ENCODE peak calls at places on chromosome 9, in four cellular contexts. E is sigmoid colon, N is epithelial cell of esophagus, I is endodermal cell. V is an unnamed sample.

GRCh38 chr9:125829743-125830142 is 82.6 kb downstream of the PBX3 start:
- DNase-seq in N (no peak), I (no peak), E (no peak), V (no peak)

GRCh38 chr9:111944467-111944866 is 47.9 kb downstream of the UGCG start:
- DNase-seq in N (peak), I (no peak), E (no peak), V (no peak)

GRCh38 chr9:33964369-33964768 is 84.3 kb downstream of the UBAP2 start:
- DNase-seq in E (no peak), I (no peak), N (no peak), V (no peak)

GRCh38 chr9:101375546-101375945 is 9.3 kb downstream of the BAAT start:
- DNase-seq in E (no peak), N (no peak), I (no peak), V (no peak)

GRCh38 chr9:87799503-87799902 is 73.6 kb downstream of the CTSL start:
- DNase-seq in E (no peak), I (no peak), N (peak), V (no peak)

GRCh38 chr9:98873535-98874432 is 66.3 kb downstream of the GALNT12 start:
- DNase-seq in N (no peak), I (no peak), E (no peak), V (no peak)

GRCh38 chr9:12716823-12717222 is 23.6 kb downstream of the TYRP1 start:
- DNase-seq in E (no peak), N (no peak), I (no peak), V (no peak)

GRCh38 chr9:93944011-93944410 is 11.1 kb downstream of the BARX1 start:
- DNase-seq in I (peak), N (no peak), E (no peak), V (no peak)

GRCh38 chr9:80678906-80679305 is 1010.4 kb downstream of the TLE1 start:
- DNase-seq in I (no peak), E (no peak), N (peak), V (no peak)

GRCh38 chr9:125861405-125862063 is 114.4 kb downstream of the PBX3 start:
- DNase-seq in I (no peak), E (no peak), N (peak), V (no peak)

GRCh38 chr9:3972687-3973086 is 327.2 kb downstream of the GLIS3 start:
- DNase-seq in I (no peak), N (no peak), E (no peak), V (no peak)

GRCh38 chr9:97512966-97513560 is 11.6 kb downstream of the TMOD1 start:
- DNase-seq in E (no peak), N (no peak), I (peak), V (no peak)

GRCh38 chr9:21153688-21154608 is 12.3 kb upstream of the IFNW1 start:
- DNase-seq in I (peak), N (peak), E (no peak), V (no peak)
- TF ChIP-seq CTCF in I (peak), N (peak), E (no peak), V (no peak)

GRCh38 chr9:95511232-95511951 is 5.4 kb downstream of the PTCH1 start:
- DNase-seq in N (peak), I (peak), E (peak), V (peak)

GRCh38 chr9:95514402-95514801 is 2.4 kb downstream of the PTCH1 start:
- DNase-seq in I (no peak), N (no peak), E (no peak), V (no peak)

GRCh38 chr9:95511952-95512750 is 4.6 kb downstream of the PTCH1 start:
- DNase-seq in N (peak), E (no peak), I (peak), V (no peak)

GRCh38 chr9:95513722-95514121 is 3.0 kb downstream of the PTCH1 start:
- DNase-seq in I (no peak), E (no peak), N (no peak), V (no peak)

DNA sequence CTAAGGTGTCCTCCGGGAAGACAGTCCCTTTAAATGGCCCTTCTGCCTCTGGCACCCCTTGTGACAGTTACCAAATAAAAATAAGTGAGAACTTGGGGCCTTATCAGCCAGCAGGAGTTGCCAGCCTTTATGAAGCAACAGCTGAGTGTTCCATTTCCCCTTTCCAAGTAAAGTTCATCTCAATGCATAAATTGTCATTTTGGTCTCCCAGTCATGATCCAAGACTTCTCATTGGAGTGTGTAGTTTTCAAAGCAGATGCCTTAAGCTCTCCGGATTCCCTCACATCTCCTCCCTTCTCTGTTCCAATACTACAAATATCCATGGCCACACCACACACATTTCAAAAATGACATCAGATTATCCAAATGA is 4.0 kb downstream of the PTCH1 start:
- DNase-seq in E (no peak), N (no peak), I (no peak), V (no peak)
- H3K4me3 ChIP-seq in E (no peak), N (no peak), I (peak), V (peak)

DNA sequence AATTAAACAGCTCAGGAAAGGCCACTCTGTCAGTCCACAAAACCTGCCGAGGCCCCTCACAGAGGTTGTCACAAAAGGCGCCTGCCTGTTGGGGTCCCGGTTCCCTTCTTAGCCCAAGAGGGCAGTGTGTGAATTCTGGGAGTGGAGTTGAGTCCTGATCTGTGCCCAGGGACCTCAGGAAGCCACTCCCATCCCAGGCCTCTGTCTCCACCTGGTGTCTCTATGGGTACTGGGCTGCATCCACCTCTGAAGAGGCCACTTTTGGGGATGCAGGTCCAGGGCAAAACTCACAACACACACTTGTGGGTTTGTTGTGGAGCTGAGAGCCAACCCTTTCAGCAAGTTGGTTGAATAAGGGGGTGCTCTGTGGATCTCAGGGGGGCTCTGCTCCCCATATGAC is 74.3 kb upstream of the STXBP1 start:
- DNase-seq in N (peak), I (peak), E (no peak), V (no peak)
- TF ChIP-seq CTCF in N (peak), I (peak), E (peak), V (no peak)

GRCh38 chr9:16449331-16449730 is 421.1 kb downstream of the BNC2 start:
- DNase-seq in E (no peak), I (no peak), N (no peak), V (no peak)

GRCh38 chr9:16450043-16450442 is 420.4 kb downstream of the BNC2 start:
- DNase-seq in N (no peak), I (no peak), E (no peak), V (no peak)

GRCh38 chr9:16450578-16450977 is 419.9 kb downstream of the BNC2 start:
- DNase-seq in N (no peak), E (no peak), I (no peak), V (no peak)

GRCh38 chr9:16442622-16443021 is 427.8 kb downstream of the BNC2 start:
- DNase-seq in I (peak), N (peak), E (peak), V (no peak)

DNA sequence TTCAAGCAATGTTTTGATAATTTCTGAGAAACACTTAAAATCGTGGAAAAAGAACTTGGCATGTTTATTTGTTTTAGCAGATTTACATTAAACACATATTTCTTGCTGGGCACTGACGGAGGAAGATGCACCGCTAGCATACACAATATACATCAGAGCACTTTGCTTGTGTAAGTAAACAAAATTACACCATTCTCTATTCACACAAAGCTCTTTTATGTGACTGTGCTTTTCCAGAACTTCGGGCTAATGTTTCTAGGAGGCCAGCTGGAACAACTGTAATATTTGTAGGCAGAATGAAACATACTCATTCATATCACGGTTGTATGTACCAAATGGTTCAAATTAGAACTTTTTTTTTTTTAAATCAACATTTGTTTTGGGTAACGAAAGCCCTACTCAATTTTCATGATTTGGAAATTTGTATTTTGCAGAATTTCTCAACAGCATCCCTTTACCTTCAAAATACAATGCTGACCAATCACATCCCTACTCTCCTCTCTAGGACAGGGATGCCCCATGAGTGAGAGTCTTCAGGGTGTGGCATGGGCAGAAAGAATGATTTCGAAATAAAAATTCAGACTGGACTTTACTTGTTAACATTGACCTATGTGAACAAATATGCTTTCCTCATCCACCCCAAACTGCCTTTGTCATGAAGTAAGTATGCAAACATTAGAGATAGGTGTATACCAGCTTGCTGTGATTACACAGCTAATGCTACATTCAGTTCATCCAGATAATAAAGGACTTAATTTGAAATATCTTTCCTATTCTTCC is 425.1 kb downstream of the BNC2 start:
- DNase-seq in E (no peak), N (peak), I (no peak), V (no peak)
- H3K4me3 ChIP-seq in E (no peak), N (no peak), I (no peak), V (no peak)